ENCODE peak calls at places on chromosomes 4 and X, in six cellular contexts. E is WERI-Rb-1; U is iPS DF 6.9; B is CD4-positive, CD25-positive, alpha-beta regulatory T cell; G is heart left ventricle; X is MM.1S. M is an unnamed sample.

GRCh38 chrX:107565916-107566602 is 62.3 kb upstream of the PRPS1 start:
- DNase-seq in E (peak; percentile 43), U (no peak), B (no peak), G (no peak), X (no peak), M (peak; percentile 9)

GRCh38 chr4:80053140-80053910 is 19.7 kb downstream of the ANTXR2 start:
- DNase-seq in E (no peak), U (no peak), B (no peak), G (no peak), X (no peak), M (no peak)

GRCh38 chr4:140156529-140157171 is 2.7 kb upstream of the MAML3 start:
- DNase-seq in E (no peak), U (no peak), B (no peak), G (no peak), X (peak; percentile 80), M (no peak)

GRCh38 chr4:61750810-61751209 is 550.7 kb downstream of the ADGRL3 start:
- DNase-seq in E (peak; percentile 18), U (no peak), B (no peak), G (no peak), X (no peak), M (no peak)

GRCh38 chr4:6196324-6196723 is 4.0 kb downstream of the JAKMIP1 start:
- DNase-seq in E (no peak), U (no peak), B (no peak), G (no peak), X (no peak), M (no peak)

GRCh38 chr4:177118596-177118995 is 191.1 kb upstream of the NEIL3 start:
- DNase-seq in E (no peak), U (no peak), B (no peak), G (no peak), X (no peak), M (no peak)

GRCh38 chrX:20144491-20144890 is 2.9 kb upstream of the EIF1AX start:
- DNase-seq in E (no peak), U (no peak), B (peak; percentile 14), G (no peak), X (no peak), M (no peak)

GRCh38 chrX:65723706-65724105 is 56.3 kb downstream of the MSN start:
- DNase-seq in E (no peak), U (no peak), B (peak; percentile 79), G (no peak), X (peak; percentile 84), M (no peak)

GRCh38 chr4:84495448-84496221 is 3.5 kb downstream of the NKX6-1 start:
- DNase-seq in E (no peak), U (no peak), B (no peak), G (no peak), X (no peak), M (no peak)
- H3K27me3 ChIP-seq in E (peaks cover 81% of the 10 kb centered on the region), U (peaks cover 70% of the 10 kb centered on the region), B (peaks cover 29% of the 10 kb centered on the region), G (peaks cover 100% of the 10 kb centered on the region), X (no peaks in the 10 kb centered on the region), M (no peaks in the 10 kb centered on the region)

GRCh38 chr4:15929555-15929954 is 9.0 kb downstream of the FGFBP1 start:
- DNase-seq in E (no peak), U (no peak), B (no peak), G (no peak), X (no peak), M (no peak)
- H3K27me3 ChIP-seq in E (no peaks in the 10 kb centered on the region), U (no peaks in the 10 kb centered on the region), B (no peaks in the 10 kb centered on the region), G (peaks cover 19% of the 10 kb centered on the region), X (no peaks in the 10 kb centered on the region), M (peaks cover 11% of the 10 kb centered on the region)

DNA sequence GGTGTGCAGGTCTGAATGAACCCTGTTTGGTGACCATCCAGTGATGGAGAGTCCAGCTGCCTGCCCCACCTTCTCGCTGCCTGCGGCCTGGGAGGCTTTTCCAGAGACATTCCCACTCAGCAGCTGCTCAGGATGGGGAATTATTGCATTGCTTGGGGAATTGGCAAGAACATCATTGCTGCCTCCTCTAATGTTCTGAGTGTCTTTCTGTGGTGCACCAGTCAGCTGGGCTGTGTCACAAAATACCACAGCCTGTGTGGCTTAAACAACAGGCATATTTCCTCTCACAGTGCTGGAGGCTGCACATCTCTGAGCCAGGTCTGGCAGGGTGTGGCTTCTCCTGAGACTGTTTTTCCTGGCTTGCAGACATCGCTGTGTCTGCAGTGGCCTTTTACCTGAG is 86.8 kb upstream of the AFAP1 start:
- DNase-seq in E (no peak), U (no peak), B (no peak), G (no peak), X (no peak), M (no peak)
- H3K27me3 ChIP-seq in E (no peaks in the 10 kb centered on the region), U (no peaks in the 10 kb centered on the region), B (no peaks in the 10 kb centered on the region), G (no peaks in the 10 kb centered on the region), X (peaks cover 98% of the 10 kb centered on the region), M (no peaks in the 10 kb centered on the region)

GRCh38 chrX:94053575-94053974 is 379.6 kb downstream of the FAM133A start:
- DNase-seq in E (no peak), U (no peak), B (no peak), G (no peak), X (no peak), M (no peak)
- H3K27me3 ChIP-seq in E (peaks cover 15% of the 10 kb centered on the region), U (no peaks in the 10 kb centered on the region), B (no peaks in the 10 kb centered on the region), G (no peaks in the 10 kb centered on the region), X (no peaks in the 10 kb centered on the region), M (no peaks in the 10 kb centered on the region)

DNA sequence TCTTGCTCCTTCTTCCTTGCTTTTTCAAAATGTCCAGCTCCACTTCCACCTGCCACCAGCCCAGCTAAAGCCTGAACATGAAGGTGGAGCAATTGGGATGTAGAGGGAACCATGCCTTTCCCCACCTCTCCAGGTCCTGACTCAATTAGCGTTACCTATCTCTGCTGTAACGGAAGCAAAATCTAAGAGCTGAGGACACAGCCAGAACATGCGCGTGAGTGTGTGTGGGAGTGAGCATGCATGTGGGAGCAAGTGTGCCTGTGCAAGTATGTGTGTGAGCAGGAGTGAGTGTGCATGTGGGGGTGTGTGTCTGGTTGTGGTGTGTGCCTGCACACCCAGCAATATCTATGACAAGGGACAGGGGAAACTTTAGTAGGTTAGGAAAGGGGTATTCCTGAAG is 364.5 kb downstream of the MID1IP1 start:
- DNase-seq in E (no peak), U (no peak), B (no peak), G (no peak), X (no peak), M (no peak)
- H3K27me3 ChIP-seq in E (peaks cover 6% of the 10 kb centered on the region), U (no peaks in the 10 kb centered on the region), B (no peaks in the 10 kb centered on the region), G (no peaks in the 10 kb centered on the region), X (no peaks in the 10 kb centered on the region), M (no peaks in the 10 kb centered on the region)